ENCODE peak calls at places on chromosomes 5 and 9, in ten cellular contexts. D is CD8-positive, alpha-beta T cell; O is tibial artery; K is body of pancreas; G is upper lobe of right lung; C is MM.1S; T is AG04450; P is IMR-90; H is heart right ventricle; E is BE2C. Q is an unnamed sample. For H3K27me3, the result is how much of the 10 kb centered on the place peaks cover.

GRCh38 chr5:79886940-79887339 is 104.1 kb downstream of the MTX3 start:
- DNase-seq in D (no peak), O (no peak), K (no peak), G (no peak), C (peak), T (no peak), P (no peak), H (no peak), E (no peak), Q (no peak)

GRCh38 chr5:6829150-6829784 is 116.0 kb downstream of the TENT4A start:
- DNase-seq in D (no peak), O (no peak), K (no peak), G (no peak), C (peak), T (no peak), P (no peak), H (no peak), E (no peak), Q (no peak)

GRCh38 chr5:36392818-36393217 is 91.1 kb upstream of the RANBP3L start:
- DNase-seq in D (no peak), O (no peak), K (no peak), G (no peak), C (no peak), T (no peak), P (peak), H (no peak), E (no peak), Q (no peak)

GRCh38 chr5:965604-966344 is 42.8 kb upstream of the NKD2 start:
- DNase-seq in D (no peak), O (no peak), K (no peak), G (peak), C (peak), T (no peak), P (no peak), H (no peak), E (no peak), Q (no peak)

GRCh38 chr9:2837915-2838314 is 6.0 kb downstream of the PUM3 start:
- DNase-seq in D (no peak), O (no peak), K (no peak), G (no peak), C (no peak), T (no peak), P (peak), H (no peak), E (no peak), Q (no peak)

GRCh38 chr5:132225165-132226032 is 2.3 kb downstream of the P4HA2 start:
- DNase-seq in D (no peak), O (peak), K (peak), G (peak), C (no peak), T (no peak), P (peak), H (peak), E (peak), Q (peak)

GRCh38 chr9:85430659-85431370 is 310.9 kb downstream of the AGTPBP1 start:
- DNase-seq in D (no peak), O (no peak), K (no peak), G (no peak), C (no peak), T (no peak), P (no peak), H (peak), E (no peak), Q (no peak)

GRCh38 chr5:133664422-133664821 is 52.1 kb upstream of the FSTL4 start:
- DNase-seq in D (no peak), O (no peak), K (no peak), G (no peak), C (no peak), T (no peak), P (peak), H (no peak), E (peak), Q (no peak)

GRCh38 chr5:170147051-170147785 is 41.5 kb downstream of the FOXI1 start:
- DNase-seq in D (no peak), O (no peak), K (no peak), G (no peak), C (no peak), T (no peak), P (no peak), H (no peak), E (no peak), Q (no peak)

GRCh38 chr9:93083592-93084470 is 12.2 kb upstream of the CARD19 start:
- DNase-seq in D (no peak), O (peak), K (no peak), G (peak), C (no peak), T (no peak), P (no peak), H (no peak), E (no peak), Q (no peak)

GRCh38 chr5:106849266-106849665 is 821.5 kb downstream of the EFNA5 start:
- DNase-seq in D (no peak), O (no peak), K (no peak), G (no peak), C (no peak), T (no peak), P (no peak), H (no peak), E (no peak), Q (no peak)

GRCh38 chr5:77086611-77087483 is at the start of gene ZBED3:
- DNase-seq in D (peak), O (peak), K (peak), G (peak), C (peak), T (peak), P (peak), H (peak), E (peak), Q (peak)

GRCh38 chr9:7315116-7315515 is 484.5 kb downstream of the DMAC1 start:
- DNase-seq in D (no peak), O (no peak), K (no peak), G (no peak), C (no peak), T (no peak), P (no peak), H (no peak), E (no peak), Q (no peak)

GRCh38 chr5:17001418-17001817 is 65.3 kb upstream of the MYO10 start:
- DNase-seq in D (no peak), O (no peak), K (no peak), G (no peak), C (no peak), T (no peak), P (peak), H (no peak), E (no peak), Q (no peak)

GRCh38 chr5:178595145-178595544 is 5.0 kb upstream of the COL23A1 start:
- DNase-seq in D (no peak), O (no peak), K (no peak), G (no peak), C (no peak), T (no peak), P (no peak), H (no peak), E (no peak), Q (no peak)

GRCh38 chr9:94167376-94167775 is 83.1 kb downstream of the PTPDC1 start:
- DNase-seq in D (no peak), O (no peak), K (no peak), G (no peak), C (no peak), T (no peak), P (no peak), H (no peak), E (no peak), Q (no peak)

GRCh38 chr5:111826064-111826463 is 69.1 kb upstream of the NREP start:
- DNase-seq in D (no peak), O (no peak), K (no peak), G (no peak), C (no peak), T (no peak), P (no peak), H (no peak), E (no peak), Q (no peak)

GRCh38 chr9:110266786-110267185 is 10.5 kb upstream of the TXN start:
- DNase-seq in D (no peak), O (no peak), K (no peak), G (no peak), C (no peak), T (no peak), P (no peak), H (no peak), E (no peak), Q (no peak)

GRCh38 chr5:34843482-34843881 is 4.5 kb downstream of the TTC23L start:
- DNase-seq in D (no peak), O (no peak), K (no peak), G (no peak), C (no peak), T (no peak), P (peak), H (no peak), E (no peak), Q (no peak)

GRCh38 chr9:105385372-105385985 is 62.4 kb upstream of the FSD1L start:
- DNase-seq in D (no peak), O (peak), K (peak), G (no peak), C (peak), T (no peak), P (no peak), H (no peak), E (no peak), Q (peak)

GRCh38 chr5:95730730-95731570 is at the start of gene RHOBTB3:
- DNase-seq in D (no peak), O (peak), K (peak), G (peak), C (peak), T (peak), P (peak), H (peak), E (peak), Q (peak)

GRCh38 chr5:135422419-135422818 is 23.4 kb upstream of the MACROH2A1 start:
- DNase-seq in D (no peak), O (no peak), K (no peak), G (no peak), C (no peak), T (no peak), P (no peak), H (no peak), E (no peak), Q (no peak)

GRCh38 chr9:114192539-114192938 is 37.2 kb downstream of the COL27A1 start:
- DNase-seq in D (no peak), O (no peak), K (no peak), G (no peak), C (no peak), T (no peak), P (no peak), H (no peak), E (no peak), Q (no peak)

GRCh38 chr5:111859533-111860270 is 102.7 kb upstream of the NREP start:
- DNase-seq in D (no peak), O (no peak), K (no peak), G (no peak), C (no peak), T (peak), P (peak), H (no peak), E (no peak), Q (no peak)

GRCh38 chr5:34889394-34889793 is 25.9 kb downstream of the RAD1 start:
- DNase-seq in D (no peak), O (no peak), K (no peak), G (no peak), C (no peak), T (no peak), P (no peak), H (no peak), E (no peak), Q (no peak)

GRCh38 chr5:56152437-56152836 is 80.7 kb downstream of the ANKRD55 start:
- DNase-seq in D (no peak), O (no peak), K (no peak), G (no peak), C (peak), T (no peak), P (no peak), H (no peak), E (no peak), Q (no peak)

GRCh38 chr5:172740483-172741205 is 30.4 kb downstream of the DUSP1 start:
- DNase-seq in D (no peak), O (peak), K (peak), G (peak), C (peak), T (peak), P (peak), H (peak), E (no peak), Q (peak)

GRCh38 chr9:101465330-101465915 is 29.8 kb upstream of the ALDOB start:
- DNase-seq in D (no peak), O (peak), K (peak), G (no peak), C (no peak), T (no peak), P (peak), H (no peak), E (peak), Q (no peak)

GRCh38 chr9:128635266-128636023 is 21.2 kb downstream of the DYNC2I2 start:
- DNase-seq in D (no peak), O (peak), K (peak), G (peak), C (no peak), T (peak), P (peak), H (peak), E (peak), Q (peak)

GRCh38 chr9:97491216-97491999 is 10.1 kb upstream of the TMOD1 start:
- DNase-seq in D (no peak), O (no peak), K (no peak), G (no peak), C (no peak), T (no peak), P (no peak), H (no peak), E (no peak), Q (no peak)
- TF ChIP-seq CTCF in D (no peak), O (no peak), K (no peak), G (no peak), C (no peak), T (no peak), P (no peak), H (no peak), E (no peak), Q (no peak)

GRCh38 chr5:149681252-149681651 is 48.9 kb upstream of the PPARGC1B start:
- DNase-seq in D (no peak), O (no peak), K (no peak), G (no peak), C (no peak), T (no peak), P (no peak), H (no peak), E (no peak), Q (no peak)

GRCh38 chr5:149680810-149681221 is 49.3 kb upstream of the PPARGC1B start:
- DNase-seq in D (no peak), O (peak), K (peak), G (peak), C (no peak), T (no peak), P (no peak), H (peak), E (no peak), Q (peak)

GRCh38 chr5:149684371-149684770 is 45.7 kb upstream of the PPARGC1B start:
- DNase-seq in D (no peak), O (no peak), K (no peak), G (no peak), C (no peak), T (no peak), P (no peak), H (no peak), E (no peak), Q (no peak)

GRCh38 chr5:149681922-149682321 is 48.2 kb upstream of the PPARGC1B start:
- DNase-seq in D (no peak), O (no peak), K (no peak), G (no peak), C (no peak), T (no peak), P (no peak), H (no peak), E (no peak), Q (no peak)

DNA sequence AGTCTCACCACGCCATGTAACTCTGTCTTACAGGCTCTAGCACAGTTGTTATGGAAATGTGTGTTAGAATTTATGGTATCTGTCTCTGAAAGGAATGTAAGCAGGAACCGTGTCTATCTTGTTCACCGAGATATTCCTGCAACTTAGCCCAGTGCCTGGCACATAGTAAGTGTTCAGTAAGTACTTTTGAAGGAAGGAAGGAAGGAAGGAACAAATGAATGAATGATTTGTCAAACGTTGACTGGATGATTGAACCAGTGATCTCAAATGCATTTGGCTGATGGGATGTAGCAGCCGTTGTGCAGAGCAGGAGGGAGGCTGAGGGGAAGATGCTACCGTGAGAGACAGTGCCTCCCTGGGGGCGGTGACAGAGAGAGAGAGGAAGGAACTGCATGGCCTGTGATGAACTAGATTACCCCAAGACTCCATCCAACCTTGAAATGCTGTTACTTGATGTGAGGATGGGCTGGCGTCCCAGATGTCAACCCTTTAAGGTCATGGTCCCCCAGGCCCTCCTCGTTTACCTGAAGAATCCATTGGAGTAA is 47.5 kb upstream of the PPARGC1B start:
- DNase-seq in D (no peak), O (no peak), K (no peak), G (no peak), C (no peak), T (no peak), P (no peak), H (no peak), E (no peak), Q (no peak)
- H3K27me3 ChIP-seq in D (under half), O (under half), K (under half), G (under half), C (under half), T (under half), P (half or more), H (under half), E (under half), Q (under half)

GRCh38 chr9:107946364-107947137 is 457.0 kb upstream of the KLF4 start:
- DNase-seq in D (no peak), O (no peak), K (peak), G (no peak), C (no peak), T (no peak), P (no peak), H (no peak), E (no peak), Q (no peak)

GRCh38 chr9:107945961-107946360 is 456.4 kb upstream of the KLF4 start:
- DNase-seq in D (no peak), O (no peak), K (no peak), G (no peak), C (no peak), T (no peak), P (no peak), H (no peak), E (no peak), Q (no peak)

GRCh38 chr9:107944387-107944786 is 454.8 kb upstream of the KLF4 start:
- DNase-seq in D (no peak), O (no peak), K (no peak), G (no peak), C (peak), T (no peak), P (no peak), H (no peak), E (no peak), Q (no peak)

GRCh38 chr9:107943901-107944300 is 454.3 kb upstream of the KLF4 start:
- DNase-seq in D (no peak), O (no peak), K (no peak), G (no peak), C (no peak), T (no peak), P (no peak), H (no peak), E (no peak), Q (no peak)

GRCh38 chr9:107945493-107945892 is 455.9 kb upstream of the KLF4 start:
- DNase-seq in D (no peak), O (no peak), K (no peak), G (no peak), C (no peak), T (no peak), P (no peak), H (no peak), E (no peak), Q (no peak)
- TF ChIP-seq CTCF in D (no peak), O (no peak), K (no peak), G (no peak), C (no peak), T (no peak), P (no peak), H (no peak), E (no peak), Q (no peak)

GRCh38 chr5:4222821-4223220 is 627.2 kb downstream of the IRX1 start:
- DNase-seq in D (no peak), O (no peak), K (no peak), G (no peak), C (no peak), T (no peak), P (no peak), H (no peak), E (no peak), Q (no peak)
- H3K27me3 ChIP-seq in D (under half), O (under half), K (under half), G (under half), C (under half), T (under half), P (under half), H (under half), E (under half), Q (under half)

GRCh38 chr5:150486402-150487198 is 21.3 kb upstream of the NDST1 start:
- DNase-seq in D (peak), O (no peak), K (peak), G (peak), C (peak), T (no peak), P (peak), H (peak), E (peak), Q (peak)

GRCh38 chr5:150481972-150482406 is 25.9 kb upstream of the NDST1 start:
- DNase-seq in D (no peak), O (no peak), K (no peak), G (no peak), C (no peak), T (no peak), P (no peak), H (no peak), E (no peak), Q (no peak)

GRCh38 chr5:150485770-150486401 is 22.0 kb upstream of the NDST1 start:
- DNase-seq in D (peak), O (peak), K (peak), G (peak), C (no peak), T (no peak), P (peak), H (peak), E (peak), Q (peak)

GRCh38 chr5:150487199-150488061 is 20.5 kb upstream of the NDST1 start:
- DNase-seq in D (no peak), O (no peak), K (peak), G (no peak), C (peak), T (no peak), P (peak), H (peak), E (peak), Q (peak)

GRCh38 chr5:150484964-150485769 is 22.8 kb upstream of the NDST1 start:
- DNase-seq in D (no peak), O (no peak), K (no peak), G (no peak), C (no peak), T (no peak), P (no peak), H (no peak), E (no peak), Q (no peak)
- TF ChIP-seq CTCF in D (no peak), O (no peak), K (no peak), G (no peak), C (no peak), T (no peak), P (no peak), H (no peak), E (no peak), Q (no peak)

DNA sequence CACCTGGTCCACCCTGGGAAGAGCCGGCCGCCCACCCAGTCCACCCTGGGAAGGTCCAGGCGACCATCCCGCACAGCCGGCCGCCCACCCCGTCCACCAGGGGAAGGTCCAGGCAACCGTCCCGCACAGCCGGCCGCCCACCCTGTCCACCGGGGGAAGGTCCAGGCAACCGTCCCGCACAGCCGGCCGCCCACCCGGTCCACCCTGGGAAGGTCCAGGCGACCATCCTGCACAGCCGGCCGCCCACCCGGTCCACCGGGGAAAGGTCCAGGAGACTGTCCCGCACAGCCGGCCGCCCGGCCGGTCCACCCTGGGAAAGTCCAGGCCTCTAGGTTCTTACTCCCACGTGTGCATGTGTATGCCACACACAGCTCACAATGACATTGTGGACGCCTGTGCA is 6.7 kb upstream of the QSOX2 start:
- DNase-seq in D (no peak), O (no peak), K (no peak), G (no peak), C (no peak), T (no peak), P (no peak), H (peak), E (no peak), Q (no peak)
- H3K27me3 ChIP-seq in D (under half), O (half or more), K (under half), G (under half), C (half or more), T (under half), P (under half), H (under half), E (under half), Q (under half)

Q was measured in left ventricle myocardium inferior.